ENCODE peak calls at places on chromosomes 11 and 22, in six cellular contexts. One of them, this sample, is unnamed.
A peak's percentile ranks its signal among the peaks of the same experiment; 100 is the strongest.

GRCh38 chr11:44955019-44955738 is 4.5 kb upstream of the TP53I11 start:
- DNase-seq in HCEC 1CT: peak; percentile 89
- DNase-seq in naive thymus-derived CD8-positive, alpha-beta T cell: no peak
- DNase-seq in stimulated activated CD4-positive, alpha-beta T cell treated with anti-CD3 and anti-CD28 coated beads, Interleukin-2, amount 100 ng/mL, for 48 hours: no peak
- DNase-seq in NCI-H748 treated with DMSO at 0.1 percent for 48 hours: no peak
- DNase-seq in OCI-LY7: no peak
- DNase-seq in this sample: peak; percentile 85

GRCh38 chr11:111779118-111779517 is 12.9 kb upstream of the PPP2R1B start:
- DNase-seq in stimulated activated CD4-positive, alpha-beta T cell treated with anti-CD3 and anti-CD28 coated beads, Interleukin-2, amount 100 ng/mL, for 48 hours: no peak
- DNase-seq in HCEC 1CT: no peak
- DNase-seq in NCI-H748 treated with DMSO at 0.1 percent for 48 hours: no peak
- DNase-seq in OCI-LY7: no peak
- DNase-seq in naive thymus-derived CD8-positive, alpha-beta T cell: no peak
- DNase-seq in this sample: no peak

GRCh38 chr11:115927823-115928329 is 423.7 kb upstream of the CADM1 start:
- DNase-seq in NCI-H748 treated with DMSO at 0.1 percent for 48 hours: no peak
- DNase-seq in stimulated activated CD4-positive, alpha-beta T cell treated with anti-CD3 and anti-CD28 coated beads, Interleukin-2, amount 100 ng/mL, for 48 hours: no peak
- DNase-seq in naive thymus-derived CD8-positive, alpha-beta T cell: no peak
- DNase-seq in HCEC 1CT: no peak
- DNase-seq in OCI-LY7: peak; percentile 29
- DNase-seq in this sample: no peak

GRCh38 chr11:116935089-116935488 is 97.7 kb upstream of the APOA1 start:
- DNase-seq in NCI-H748 treated with DMSO at 0.1 percent for 48 hours: no peak
- DNase-seq in naive thymus-derived CD8-positive, alpha-beta T cell: no peak
- DNase-seq in OCI-LY7: no peak
- DNase-seq in HCEC 1CT: no peak
- DNase-seq in stimulated activated CD4-positive, alpha-beta T cell treated with anti-CD3 and anti-CD28 coated beads, Interleukin-2, amount 100 ng/mL, for 48 hours: no peak
- DNase-seq in this sample: no peak

GRCh38 chr11:2954263-2954662 is 25.0 kb upstream of the PHLDA2 start:
- DNase-seq in HCEC 1CT: no peak
- DNase-seq in naive thymus-derived CD8-positive, alpha-beta T cell: no peak
- DNase-seq in stimulated activated CD4-positive, alpha-beta T cell treated with anti-CD3 and anti-CD28 coated beads, Interleukin-2, amount 100 ng/mL, for 48 hours: no peak
- DNase-seq in OCI-LY7: no peak
- DNase-seq in NCI-H748 treated with DMSO at 0.1 percent for 48 hours: no peak
- DNase-seq in this sample: no peak

GRCh38 chr11:30454108-30454507 is 131.2 kb downstream of the ARL14EP start:
- DNase-seq in stimulated activated CD4-positive, alpha-beta T cell treated with anti-CD3 and anti-CD28 coated beads, Interleukin-2, amount 100 ng/mL, for 48 hours: no peak
- DNase-seq in OCI-LY7: peak; percentile 2
- DNase-seq in HCEC 1CT: no peak
- DNase-seq in NCI-H748 treated with DMSO at 0.1 percent for 48 hours: peak; percentile 37
- DNase-seq in naive thymus-derived CD8-positive, alpha-beta T cell: no peak
- DNase-seq in this sample: no peak

GRCh38 chr11:10004526-10005113 is 289.4 kb downstream of the SBF2 start:
- DNase-seq in NCI-H748 treated with DMSO at 0.1 percent for 48 hours: no peak
- DNase-seq in naive thymus-derived CD8-positive, alpha-beta T cell: no peak
- DNase-seq in HCEC 1CT: no peak
- DNase-seq in OCI-LY7: no peak
- DNase-seq in stimulated activated CD4-positive, alpha-beta T cell treated with anti-CD3 and anti-CD28 coated beads, Interleukin-2, amount 100 ng/mL, for 48 hours: no peak
- DNase-seq in this sample: no peak

GRCh38 chr11:100890779-100891178 is 203.7 kb downstream of the ARHGAP42 start:
- DNase-seq in HCEC 1CT: peak; percentile 93
- DNase-seq in naive thymus-derived CD8-positive, alpha-beta T cell: no peak
- DNase-seq in NCI-H748 treated with DMSO at 0.1 percent for 48 hours: no peak
- DNase-seq in OCI-LY7: no peak
- DNase-seq in stimulated activated CD4-positive, alpha-beta T cell treated with anti-CD3 and anti-CD28 coated beads, Interleukin-2, amount 100 ng/mL, for 48 hours: no peak
- DNase-seq in this sample: peak; percentile 98

GRCh38 chr22:22463855-22464540 is 44.5 kb downstream of the ZNF280B start:
- DNase-seq in NCI-H748 treated with DMSO at 0.1 percent for 48 hours: peak; percentile 25
- DNase-seq in OCI-LY7: peak; percentile 84
- DNase-seq in HCEC 1CT: peak; percentile 51
- DNase-seq in stimulated activated CD4-positive, alpha-beta T cell treated with anti-CD3 and anti-CD28 coated beads, Interleukin-2, amount 100 ng/mL, for 48 hours: peak; percentile 59
- DNase-seq in naive thymus-derived CD8-positive, alpha-beta T cell: peak; percentile 60
- DNase-seq in this sample: peak; percentile 64

GRCh38 chr11:68314203-68314885 is 2.0 kb downstream of the LRP5 start:
- DNase-seq in NCI-H748 treated with DMSO at 0.1 percent for 48 hours: no peak
- DNase-seq in OCI-LY7: no peak
- DNase-seq in HCEC 1CT: no peak
- DNase-seq in stimulated activated CD4-positive, alpha-beta T cell treated with anti-CD3 and anti-CD28 coated beads, Interleukin-2, amount 100 ng/mL, for 48 hours: no peak
- DNase-seq in naive thymus-derived CD8-positive, alpha-beta T cell: no peak
- DNase-seq in this sample: no peak

GRCh38 chr11:101446238-101446637 is 137.6 kb downstream of the TRPC6 start:
- DNase-seq in naive thymus-derived CD8-positive, alpha-beta T cell: no peak
- DNase-seq in NCI-H748 treated with DMSO at 0.1 percent for 48 hours: no peak
- DNase-seq in HCEC 1CT: peak; percentile 74
- DNase-seq in OCI-LY7: no peak
- DNase-seq in stimulated activated CD4-positive, alpha-beta T cell treated with anti-CD3 and anti-CD28 coated beads, Interleukin-2, amount 100 ng/mL, for 48 hours: no peak
- DNase-seq in this sample: peak; percentile 40

GRCh38 chr11:1198766-1199688 is 23.8 kb upstream of the MUC5B start:
- DNase-seq in OCI-LY7: no peak
- DNase-seq in NCI-H748 treated with DMSO at 0.1 percent for 48 hours: no peak
- DNase-seq in HCEC 1CT: no peak
- DNase-seq in naive thymus-derived CD8-positive, alpha-beta T cell: no peak
- DNase-seq in stimulated activated CD4-positive, alpha-beta T cell treated with anti-CD3 and anti-CD28 coated beads, Interleukin-2, amount 100 ng/mL, for 48 hours: no peak
- DNase-seq in this sample: no peak

GRCh38 chr11:102391549-102392237 is 44.7 kb downstream of the BIRC2 start:
- DNase-seq in stimulated activated CD4-positive, alpha-beta T cell treated with anti-CD3 and anti-CD28 coated beads, Interleukin-2, amount 100 ng/mL, for 48 hours: no peak
- DNase-seq in HCEC 1CT: no peak
- DNase-seq in OCI-LY7: no peak
- DNase-seq in NCI-H748 treated with DMSO at 0.1 percent for 48 hours: no peak
- DNase-seq in naive thymus-derived CD8-positive, alpha-beta T cell: no peak
- DNase-seq in this sample: no peak

GRCh38 chr11:100719362-100719761 is 32.3 kb downstream of the ARHGAP42 start:
- DNase-seq in HCEC 1CT: peak; percentile 27
- DNase-seq in OCI-LY7: no peak
- DNase-seq in stimulated activated CD4-positive, alpha-beta T cell treated with anti-CD3 and anti-CD28 coated beads, Interleukin-2, amount 100 ng/mL, for 48 hours: no peak
- DNase-seq in NCI-H748 treated with DMSO at 0.1 percent for 48 hours: peak; percentile 86
- DNase-seq in naive thymus-derived CD8-positive, alpha-beta T cell: no peak
- DNase-seq in this sample: peak; percentile 49

GRCh38 chr11:134409552-134410429 is 2.3 kb downstream of the B3GAT1 start:
- DNase-seq in OCI-LY7: no peak
- DNase-seq in stimulated activated CD4-positive, alpha-beta T cell treated with anti-CD3 and anti-CD28 coated beads, Interleukin-2, amount 100 ng/mL, for 48 hours: no peak
- DNase-seq in naive thymus-derived CD8-positive, alpha-beta T cell: no peak
- DNase-seq in HCEC 1CT: no peak
- DNase-seq in NCI-H748 treated with DMSO at 0.1 percent for 48 hours: no peak
- DNase-seq in this sample: no peak

This sample was measured in fibroblast of mammary gland.